ENCODE peak calls at places on chromosomes 12 and 14, in eight cellular contexts. One of them, this sample, is unnamed.

GRCh38 chr12:64036414-64036813 is 185.7 kb downstream of the KICS2 start:
- DNase-seq in GM23338: no peak
- DNase-seq in MM.1S: no peak
- DNase-seq in neural progenitor cell: no peak
- DNase-seq in HCT116: no peak
- DNase-seq in PC-3: peak; percentile 36
- DNase-seq in GM23248: peak; percentile 16
- DNase-seq in SK-N-SH: no peak
- DNase-seq in this sample: no peak

GRCh38 chr14:98210045-98210678 is 1061.8 kb downstream of the BCL11B start:
- DNase-seq in neural progenitor cell: no peak
- DNase-seq in HCT116: no peak
- DNase-seq in PC-3: no peak
- DNase-seq in GM23338: no peak
- DNase-seq in MM.1S: peak; percentile 38
- DNase-seq in GM23248: no peak
- DNase-seq in SK-N-SH: no peak
- DNase-seq in this sample: no peak

GRCh38 chr12:64610660-64611429 is 550 bp downstream of the RASSF3 start:
- DNase-seq in neural progenitor cell: peak; percentile 80
- DNase-seq in HCT116: no peak
- DNase-seq in GM23338: peak; percentile 76
- DNase-seq in PC-3: peak; percentile 50
- DNase-seq in SK-N-SH: peak; percentile 82
- DNase-seq in MM.1S: peak; percentile 76
- DNase-seq in GM23248: peak; percentile 76
- DNase-seq in this sample: peak; percentile 70

GRCh38 chr12:29543036-29543435 is 45.5 kb upstream of the OVCH1 start:
- DNase-seq in neural progenitor cell: no peak
- DNase-seq in MM.1S: no peak
- DNase-seq in SK-N-SH: no peak
- DNase-seq in GM23248: no peak
- DNase-seq in GM23338: no peak
- DNase-seq in HCT116: no peak
- DNase-seq in PC-3: no peak
- DNase-seq in this sample: no peak

GRCh38 chr12:118980407-118981014 is 830 bp upstream of the SRRM4 start:
- DNase-seq in HCT116: no peak
- DNase-seq in neural progenitor cell: peak; percentile 82
- DNase-seq in SK-N-SH: peak; percentile 70
- DNase-seq in GM23248: no peak
- DNase-seq in MM.1S: no peak
- DNase-seq in PC-3: no peak
- DNase-seq in GM23338: peak; percentile 63
- DNase-seq in this sample: no peak

GRCh38 chr12:116539905-116540482 is 19.2 kb upstream of the MAP1LC3B2 start:
- DNase-seq in MM.1S: no peak
- DNase-seq in GM23248: peak; percentile 80
- DNase-seq in PC-3: peak; percentile 55
- DNase-seq in SK-N-SH: peak; percentile 67
- DNase-seq in neural progenitor cell: peak; percentile 93
- DNase-seq in HCT116: no peak
- DNase-seq in GM23338: peak; percentile 73
- DNase-seq in this sample: peak; percentile 62

GRCh38 chr12:122844366-122844971 is 9.2 kb downstream of the HIP1R start:
- DNase-seq in GM23338: no peak
- DNase-seq in HCT116: no peak
- DNase-seq in PC-3: no peak
- DNase-seq in MM.1S: no peak
- DNase-seq in SK-N-SH: peak; percentile 78
- DNase-seq in neural progenitor cell: no peak
- DNase-seq in GM23248: no peak
- DNase-seq in this sample: no peak

GRCh38 chr12:15856097-15856982 is 25.8 kb upstream of the STRAP start:
- DNase-seq in HCT116: peak; percentile 68
- DNase-seq in MM.1S: peak; percentile 62
- DNase-seq in SK-N-SH: no peak
- DNase-seq in GM23248: peak; percentile 74
- DNase-seq in PC-3: peak; percentile 81
- DNase-seq in neural progenitor cell: peak; percentile 68
- DNase-seq in GM23338: peak; percentile 72
- DNase-seq in this sample: peak; percentile 68

GRCh38 chr12:131673519-131674265 is 37.2 kb upstream of the SFSWAP start:
- DNase-seq in SK-N-SH: no peak
- DNase-seq in HCT116: no peak
- DNase-seq in PC-3: peak; percentile 78
- DNase-seq in MM.1S: no peak
- DNase-seq in GM23338: no peak
- DNase-seq in neural progenitor cell: no peak
- DNase-seq in GM23248: peak; percentile 20
- DNase-seq in this sample: no peak

GRCh38 chr12:124217508-124217981 is 77.3 kb upstream of the RFLNA start:
- DNase-seq in SK-N-SH: peak; percentile 31
- DNase-seq in PC-3: no peak
- DNase-seq in GM23248: peak; percentile 54
- DNase-seq in neural progenitor cell: peak; percentile 70
- DNase-seq in GM23338: peak; percentile 28
- DNase-seq in MM.1S: no peak
- DNase-seq in HCT116: no peak
- DNase-seq in this sample: no peak

GRCh38 chr12:2322554-2323120 is 269.9 kb downstream of the CACNA1C start:
- DNase-seq in MM.1S: no peak
- DNase-seq in GM23338: no peak
- DNase-seq in PC-3: no peak
- DNase-seq in HCT116: no peak
- DNase-seq in SK-N-SH: no peak
- DNase-seq in GM23248: no peak
- DNase-seq in neural progenitor cell: no peak
- DNase-seq in this sample: no peak

GRCh38 chr12:4379410-4379809 is at the start of gene FGF23:
- DNase-seq in MM.1S: no peak
- DNase-seq in neural progenitor cell: peak; percentile 88
- DNase-seq in HCT116: no peak
- DNase-seq in PC-3: peak; percentile 10
- DNase-seq in GM23338: peak; percentile 90
- DNase-seq in GM23248: no peak
- DNase-seq in SK-N-SH: no peak
- DNase-seq in this sample: peak; percentile 58

GRCh38 chr14:93103392-93104080 is 12.2 kb downstream of the ITPK1 start:
- DNase-seq in neural progenitor cell: no peak
- DNase-seq in GM23248: peak; percentile 30
- DNase-seq in SK-N-SH: peak; percentile 9
- DNase-seq in HCT116: no peak
- DNase-seq in GM23338: no peak
- DNase-seq in MM.1S: peak; percentile 74
- DNase-seq in PC-3: no peak
- DNase-seq in this sample: no peak

GRCh38 chr12:122880155-122880605 is 15.7 kb downstream of the VPS37B start:
- DNase-seq in MM.1S: no peak
- DNase-seq in GM23338: no peak
- DNase-seq in PC-3: no peak
- DNase-seq in SK-N-SH: no peak
- DNase-seq in neural progenitor cell: no peak
- DNase-seq in GM23248: no peak
- DNase-seq in HCT116: no peak
- DNase-seq in this sample: no peak

GRCh38 chr14:57362356-57362755 is 28.0 kb upstream of the NAA30 start:
- DNase-seq in PC-3: peak; percentile 45
- DNase-seq in neural progenitor cell: no peak
- DNase-seq in MM.1S: no peak
- DNase-seq in HCT116: no peak
- DNase-seq in SK-N-SH: no peak
- DNase-seq in GM23248: no peak
- DNase-seq in GM23338: no peak
- DNase-seq in this sample: no peak

GRCh38 chr12:16669756-16670155 is 63.8 kb upstream of the LMO3 start:
- DNase-seq in SK-N-SH: no peak
- DNase-seq in MM.1S: peak; percentile 28
- DNase-seq in neural progenitor cell: no peak
- DNase-seq in PC-3: no peak
- DNase-seq in GM23248: peak; percentile 14
- DNase-seq in GM23338: no peak
- DNase-seq in HCT116: no peak
- DNase-seq in this sample: no peak

GRCh38 chr12:108839011-108839889 is 18.1 kb downstream of the SSH1 start:
- DNase-seq in GM23338: no peak
- DNase-seq in MM.1S: no peak
- DNase-seq in HCT116: no peak
- DNase-seq in SK-N-SH: peak; percentile 61
- DNase-seq in PC-3: no peak
- DNase-seq in neural progenitor cell: no peak
- DNase-seq in GM23248: peak; percentile 84
- DNase-seq in this sample: no peak

GRCh38 chr12:54140958-54141388 is 47.8 kb downstream of the SMUG1 start:
- DNase-seq in SK-N-SH: no peak
- DNase-seq in PC-3: no peak
- DNase-seq in GM23248: peak; percentile 70
- DNase-seq in GM23338: peak; percentile 63
- DNase-seq in MM.1S: no peak
- DNase-seq in neural progenitor cell: peak; percentile 48
- DNase-seq in HCT116: no peak
- DNase-seq in this sample: peak; percentile 54

GRCh38 chr12:32603858-32604257 is 75.2 kb upstream of the DNM1L start:
- DNase-seq in GM23338: no peak
- DNase-seq in neural progenitor cell: no peak
- DNase-seq in MM.1S: no peak
- DNase-seq in PC-3: peak; percentile 1
- DNase-seq in HCT116: no peak
- DNase-seq in SK-N-SH: no peak
- DNase-seq in GM23248: peak; percentile 78
- DNase-seq in this sample: no peak

GRCh38 chr14:99655521-99655920 is 10.6 kb downstream of the HHIPL1 start:
- DNase-seq in neural progenitor cell: no peak
- DNase-seq in GM23248: peak; percentile 67
- DNase-seq in MM.1S: no peak
- DNase-seq in SK-N-SH: no peak
- DNase-seq in PC-3: no peak
- DNase-seq in GM23338: no peak
- DNase-seq in HCT116: no peak
- DNase-seq in this sample: no peak

GRCh38 chr12:70840966-70841365 is 79.6 kb downstream of the PTPRR start:
- DNase-seq in MM.1S: no peak
- DNase-seq in HCT116: no peak
- DNase-seq in PC-3: peak; percentile 82
- DNase-seq in SK-N-SH: no peak
- DNase-seq in GM23338: no peak
- DNase-seq in neural progenitor cell: no peak
- DNase-seq in GM23248: peak; percentile 76
- DNase-seq in this sample: peak; percentile 10
- TF ChIP-seq EZH2phosphoT487 in MM.1S: no peak
- TF ChIP-seq EZH2phosphoT487 in HCT116: no peak
- TF ChIP-seq EZH2phosphoT487 in PC-3: no peak
- TF ChIP-seq EZH2phosphoT487 in SK-N-SH: no peak
- TF ChIP-seq EZH2phosphoT487 in GM23338: no peak
- TF ChIP-seq EZH2phosphoT487 in neural progenitor cell: no peak
- TF ChIP-seq EZH2phosphoT487 in GM23248: no peak
- TF ChIP-seq EZH2phosphoT487 in this sample: no peak

GRCh38 chr12:91349451-91349850 is 166.8 kb upstream of the DCN start:
- DNase-seq in neural progenitor cell: no peak
- DNase-seq in SK-N-SH: no peak
- DNase-seq in MM.1S: no peak
- DNase-seq in PC-3: no peak
- DNase-seq in GM23248: peak; percentile 59
- DNase-seq in HCT116: no peak
- DNase-seq in GM23338: no peak
- DNase-seq in this sample: no peak

GRCh38 chr12:91353266-91353665 is 170.6 kb upstream of the DCN start:
- DNase-seq in HCT116: no peak
- DNase-seq in GM23248: no peak
- DNase-seq in MM.1S: no peak
- DNase-seq in neural progenitor cell: no peak
- DNase-seq in GM23338: no peak
- DNase-seq in SK-N-SH: no peak
- DNase-seq in PC-3: no peak
- DNase-seq in this sample: no peak

GRCh38 chr12:91356405-91356804 is 173.8 kb upstream of the DCN start:
- DNase-seq in MM.1S: no peak
- DNase-seq in HCT116: no peak
- DNase-seq in SK-N-SH: no peak
- DNase-seq in neural progenitor cell: no peak
- DNase-seq in GM23338: no peak
- DNase-seq in GM23248: no peak
- DNase-seq in PC-3: no peak
- DNase-seq in this sample: no peak

GRCh38 chr12:91357381-91357780 is 174.8 kb upstream of the DCN start:
- DNase-seq in SK-N-SH: no peak
- DNase-seq in GM23338: no peak
- DNase-seq in neural progenitor cell: no peak
- DNase-seq in GM23248: no peak
- DNase-seq in PC-3: peak; percentile 13
- DNase-seq in MM.1S: no peak
- DNase-seq in HCT116: no peak
- DNase-seq in this sample: peak; percentile 28

GRCh38 chr12:91355150-91356006 is 172.8 kb upstream of the DCN start:
- DNase-seq in neural progenitor cell: peak; percentile 72
- DNase-seq in PC-3: peak; percentile 82
- DNase-seq in GM23338: peak; percentile 79
- DNase-seq in HCT116: peak; percentile 69
- DNase-seq in SK-N-SH: peak; percentile 45
- DNase-seq in MM.1S: peak; percentile 73
- DNase-seq in GM23248: peak; percentile 89
- DNase-seq in this sample: peak; percentile 83
- TF ChIP-seq EZH2phosphoT487 in neural progenitor cell: no peak
- TF ChIP-seq EZH2phosphoT487 in PC-3: no peak
- TF ChIP-seq EZH2phosphoT487 in GM23338: no peak
- TF ChIP-seq EZH2phosphoT487 in HCT116: no peak
- TF ChIP-seq EZH2phosphoT487 in SK-N-SH: no peak
- TF ChIP-seq EZH2phosphoT487 in MM.1S: no peak
- TF ChIP-seq EZH2phosphoT487 in GM23248: no peak
- TF ChIP-seq EZH2phosphoT487 in this sample: no peak

GRCh38 chr14:68377459-68377858 is 415.4 kb downstream of the ZFP36L1 start:
- DNase-seq in HCT116: no peak
- DNase-seq in SK-N-SH: no peak
- DNase-seq in MM.1S: no peak
- DNase-seq in GM23338: no peak
- DNase-seq in PC-3: no peak
- DNase-seq in neural progenitor cell: peak; percentile 14
- DNase-seq in GM23248: peak; percentile 48
- DNase-seq in this sample: no peak
- TF ChIP-seq EZH2phosphoT487 in HCT116: no peak
- TF ChIP-seq EZH2phosphoT487 in SK-N-SH: no peak
- TF ChIP-seq EZH2phosphoT487 in MM.1S: no peak
- TF ChIP-seq EZH2phosphoT487 in GM23338: no peak
- TF ChIP-seq EZH2phosphoT487 in PC-3: no peak
- TF ChIP-seq EZH2phosphoT487 in neural progenitor cell: no peak
- TF ChIP-seq EZH2phosphoT487 in GM23248: no peak
- TF ChIP-seq EZH2phosphoT487 in this sample: no peak

DNA sequence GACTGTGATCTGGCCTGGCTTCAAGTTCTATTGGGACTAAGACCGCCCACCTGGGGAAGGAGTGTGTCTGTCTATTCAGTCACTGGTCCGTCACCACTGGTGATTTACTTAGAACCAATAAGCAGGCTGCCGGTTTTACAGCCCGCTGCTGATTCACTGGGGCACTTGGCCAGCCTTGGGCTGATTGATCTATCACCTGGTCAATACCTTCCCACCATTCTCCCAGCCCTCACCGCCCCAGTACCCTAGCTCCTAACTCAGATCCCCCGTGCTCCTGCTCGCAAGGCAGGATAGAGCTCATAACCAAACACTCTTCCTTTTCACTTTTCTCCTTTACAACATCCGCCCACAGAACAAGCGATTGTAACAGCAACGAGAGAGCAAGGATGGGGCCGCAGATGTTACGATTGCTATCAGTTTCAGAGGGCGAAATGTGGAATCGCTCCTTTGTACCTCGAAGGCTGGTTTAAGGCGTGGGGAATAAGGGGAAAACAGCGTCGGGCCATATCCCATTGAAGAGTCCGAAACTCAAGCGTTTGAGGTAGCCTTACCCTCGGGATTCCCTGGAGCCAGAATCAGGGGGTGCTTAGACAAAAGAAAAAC is 672 bp downstream of the RDH11 start:
- DNase-seq in GM23248: peak; percentile 98
- DNase-seq in neural progenitor cell: peak; percentile 88
- DNase-seq in GM23338: peak; percentile 93
- DNase-seq in HCT116: peak; percentile 95
- DNase-seq in PC-3: peak; percentile 96
- DNase-seq in MM.1S: peak; percentile 73
- DNase-seq in SK-N-SH: peak; percentile 80
- DNase-seq in this sample: peak; percentile 92
- TF ChIP-seq EZH2phosphoT487 in GM23248: no peak
- TF ChIP-seq EZH2phosphoT487 in neural progenitor cell: no peak
- TF ChIP-seq EZH2phosphoT487 in GM23338: no peak
- TF ChIP-seq EZH2phosphoT487 in HCT116: no peak
- TF ChIP-seq EZH2phosphoT487 in PC-3: no peak
- TF ChIP-seq EZH2phosphoT487 in MM.1S: no peak
- TF ChIP-seq EZH2phosphoT487 in SK-N-SH: no peak
- TF ChIP-seq EZH2phosphoT487 in this sample: no peak

This sample was measured in hepatocyte.